ENCODE peak calls at places on chromosome 18, in seven cellular contexts. One of them, this sample, is unnamed. For H3K36me3, the result is how much of the 10 kb centered on the place peaks cover.

GRCh38 chr18:75131455-75132000 is 77.4 kb downstream of the PTGR3 start:
- DNase-seq in fibroblast of lung: no peak
- DNase-seq in SK-N-SH: no peak
- DNase-seq in IMR-90: no peak
- DNase-seq in GM23248: peak
- DNase-seq in NT2/D1: no peak
- DNase-seq in mesenchymal stem cell: no peak
- DNase-seq in this sample: no peak

GRCh38 chr18:49849331-49850217 is 36.2 kb upstream of the ACAA2 start:
- DNase-seq in fibroblast of lung: peak
- DNase-seq in SK-N-SH: no peak
- DNase-seq in IMR-90: peak
- DNase-seq in GM23248: peak
- DNase-seq in NT2/D1: peak
- DNase-seq in mesenchymal stem cell: peak
- DNase-seq in this sample: peak

GRCh38 chr18:49189772-49190171 is 239.0 kb upstream of the SMAD7 start:
- DNase-seq in fibroblast of lung: peak
- DNase-seq in SK-N-SH: no peak
- DNase-seq in IMR-90: no peak
- DNase-seq in GM23248: peak
- DNase-seq in NT2/D1: no peak
- DNase-seq in mesenchymal stem cell: peak
- DNase-seq in this sample: peak

GRCh38 chr18:2139676-2140075 is 431.6 kb downstream of the METTL4 start:
- DNase-seq in fibroblast of lung: peak
- DNase-seq in SK-N-SH: no peak
- DNase-seq in IMR-90: no peak
- DNase-seq in GM23248: peak
- DNase-seq in NT2/D1: no peak
- DNase-seq in mesenchymal stem cell: peak
- DNase-seq in this sample: peak

GRCh38 chr18:69599377-69599776 is 198.7 kb downstream of the DOK6 start:
- DNase-seq in fibroblast of lung: no peak
- DNase-seq in SK-N-SH: no peak
- DNase-seq in IMR-90: no peak
- DNase-seq in GM23248: no peak
- DNase-seq in NT2/D1: no peak
- DNase-seq in mesenchymal stem cell: no peak
- DNase-seq in this sample: no peak

GRCh38 chr18:7467708-7468466 is 99.2 kb upstream of the PTPRM start:
- DNase-seq in fibroblast of lung: peak
- DNase-seq in SK-N-SH: no peak
- DNase-seq in IMR-90: peak
- DNase-seq in GM23248: peak
- DNase-seq in NT2/D1: no peak
- DNase-seq in mesenchymal stem cell: no peak
- DNase-seq in this sample: no peak

GRCh38 chr18:59605633-59606192 is 91.5 kb downstream of the CCBE1 start:
- DNase-seq in fibroblast of lung: peak
- DNase-seq in SK-N-SH: no peak
- DNase-seq in IMR-90: peak
- DNase-seq in GM23248: no peak
- DNase-seq in NT2/D1: no peak
- DNase-seq in mesenchymal stem cell: no peak
- DNase-seq in this sample: peak

GRCh38 chr18:39742015-39742466 is 2176.4 kb upstream of the CELF4 start:
- DNase-seq in fibroblast of lung: peak
- DNase-seq in SK-N-SH: peak
- DNase-seq in IMR-90: peak
- DNase-seq in GM23248: no peak
- DNase-seq in NT2/D1: no peak
- DNase-seq in mesenchymal stem cell: peak
- DNase-seq in this sample: peak

GRCh38 chr18:79208882-79209281 is 139.7 kb downstream of the ATP9B start:
- DNase-seq in fibroblast of lung: no peak
- DNase-seq in SK-N-SH: no peak
- DNase-seq in IMR-90: no peak
- DNase-seq in GM23248: no peak
- DNase-seq in NT2/D1: no peak
- DNase-seq in mesenchymal stem cell: no peak
- DNase-seq in this sample: no peak

GRCh38 chr18:57209697-57210096 is 62.8 kb downstream of the BOD1L2 start:
- DNase-seq in fibroblast of lung: no peak
- DNase-seq in SK-N-SH: no peak
- DNase-seq in IMR-90: no peak
- DNase-seq in GM23248: no peak
- DNase-seq in NT2/D1: no peak
- DNase-seq in mesenchymal stem cell: no peak
- DNase-seq in this sample: no peak

GRCh38 chr18:64668563-64668962 is 519.7 kb upstream of the LINC00305 start:
- DNase-seq in fibroblast of lung: no peak
- DNase-seq in SK-N-SH: no peak
- DNase-seq in IMR-90: no peak
- DNase-seq in GM23248: no peak
- DNase-seq in NT2/D1: no peak
- DNase-seq in mesenchymal stem cell: no peak
- DNase-seq in this sample: no peak

GRCh38 chr18:21112140-21112473 is 494 bp upstream of the ROCK1 start:
- DNase-seq in fibroblast of lung: no peak
- DNase-seq in SK-N-SH: no peak
- DNase-seq in IMR-90: no peak
- DNase-seq in GM23248: peak
- DNase-seq in NT2/D1: no peak
- DNase-seq in mesenchymal stem cell: no peak
- DNase-seq in this sample: peak

GRCh38 chr18:14117611-14118010 is 14.6 kb downstream of the ZNF519 start:
- DNase-seq in fibroblast of lung: peak
- DNase-seq in SK-N-SH: no peak
- DNase-seq in IMR-90: no peak
- DNase-seq in GM23248: no peak
- DNase-seq in NT2/D1: no peak
- DNase-seq in mesenchymal stem cell: no peak
- DNase-seq in this sample: no peak

DNA sequence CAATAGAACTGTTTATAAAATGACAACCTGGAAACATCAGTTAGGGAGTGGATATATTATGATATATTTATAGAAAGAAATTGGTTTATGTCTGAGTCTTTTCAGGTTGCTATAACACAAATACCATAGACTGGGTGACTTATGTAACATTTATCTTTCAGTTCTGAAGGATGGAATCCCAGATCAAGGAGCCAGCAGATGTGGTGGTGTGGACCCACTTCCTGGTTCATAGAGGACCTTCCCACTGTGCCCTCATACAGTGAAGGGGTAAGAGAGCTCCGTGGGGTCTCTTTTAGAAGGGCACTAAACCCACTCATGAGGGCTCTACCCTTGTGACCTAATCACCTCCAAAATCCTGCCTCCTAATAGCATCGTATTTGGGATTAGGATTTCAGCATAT is 86.7 kb downstream of the BCL2 start:
- DNase-seq in fibroblast of lung: no peak
- DNase-seq in SK-N-SH: no peak
- DNase-seq in IMR-90: no peak
- DNase-seq in GM23248: no peak
- DNase-seq in NT2/D1: no peak
- DNase-seq in mesenchymal stem cell: no peak
- DNase-seq in this sample: no peak
- H3K36me3 ChIP-seq in fibroblast of lung: under half
- H3K36me3 ChIP-seq in SK-N-SH: under half
- H3K36me3 ChIP-seq in IMR-90: under half
- H3K36me3 ChIP-seq in GM23248: under half
- H3K36me3 ChIP-seq in NT2/D1: under half
- H3K36me3 ChIP-seq in mesenchymal stem cell: under half
- H3K36me3 ChIP-seq in this sample: under half

DNA sequence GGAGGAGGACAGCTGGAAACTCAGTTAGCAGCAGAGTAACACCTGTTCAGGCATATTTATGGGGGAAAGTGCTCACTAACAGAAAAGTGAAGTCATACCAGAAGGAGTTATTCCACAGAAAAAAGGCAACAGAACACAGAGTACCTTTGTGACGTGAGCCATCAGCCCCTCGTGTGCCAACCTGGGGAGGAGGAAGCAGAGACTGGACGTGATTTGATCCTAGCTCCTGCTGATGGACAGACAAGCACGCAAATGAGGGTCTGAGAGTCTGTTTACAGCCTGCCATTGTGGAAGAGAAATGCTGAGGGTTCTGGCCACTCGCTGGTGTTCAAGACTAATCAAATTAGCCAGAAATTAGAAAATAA is 120.7 kb downstream of the ZNF521 start:
- DNase-seq in fibroblast of lung: no peak
- DNase-seq in SK-N-SH: no peak
- DNase-seq in IMR-90: no peak
- DNase-seq in GM23248: no peak
- DNase-seq in NT2/D1: no peak
- DNase-seq in mesenchymal stem cell: no peak
- DNase-seq in this sample: no peak
- H3K9ac ChIP-seq in fibroblast of lung: peak
- H3K9ac ChIP-seq in SK-N-SH: no peak
- H3K9ac ChIP-seq in IMR-90: peak
- H3K9ac ChIP-seq in GM23248: peak
- H3K9ac ChIP-seq in NT2/D1: no peak
- H3K9ac ChIP-seq in mesenchymal stem cell: peak
- H3K9ac ChIP-seq in this sample: no peak

GRCh38 chr18:76431437-76432273 is 63.4 kb downstream of the ZNF516 start:
- DNase-seq in fibroblast of lung: no peak
- DNase-seq in SK-N-SH: no peak
- DNase-seq in IMR-90: no peak
- DNase-seq in GM23248: no peak
- DNase-seq in NT2/D1: no peak
- DNase-seq in mesenchymal stem cell: no peak
- DNase-seq in this sample: no peak
- H3K36me3 ChIP-seq in fibroblast of lung: under half
- H3K36me3 ChIP-seq in SK-N-SH: under half
- H3K36me3 ChIP-seq in IMR-90: under half
- H3K36me3 ChIP-seq in GM23248: under half
- H3K36me3 ChIP-seq in NT2/D1: under half
- H3K36me3 ChIP-seq in mesenchymal stem cell: half or more
- H3K36me3 ChIP-seq in this sample: under half

DNA sequence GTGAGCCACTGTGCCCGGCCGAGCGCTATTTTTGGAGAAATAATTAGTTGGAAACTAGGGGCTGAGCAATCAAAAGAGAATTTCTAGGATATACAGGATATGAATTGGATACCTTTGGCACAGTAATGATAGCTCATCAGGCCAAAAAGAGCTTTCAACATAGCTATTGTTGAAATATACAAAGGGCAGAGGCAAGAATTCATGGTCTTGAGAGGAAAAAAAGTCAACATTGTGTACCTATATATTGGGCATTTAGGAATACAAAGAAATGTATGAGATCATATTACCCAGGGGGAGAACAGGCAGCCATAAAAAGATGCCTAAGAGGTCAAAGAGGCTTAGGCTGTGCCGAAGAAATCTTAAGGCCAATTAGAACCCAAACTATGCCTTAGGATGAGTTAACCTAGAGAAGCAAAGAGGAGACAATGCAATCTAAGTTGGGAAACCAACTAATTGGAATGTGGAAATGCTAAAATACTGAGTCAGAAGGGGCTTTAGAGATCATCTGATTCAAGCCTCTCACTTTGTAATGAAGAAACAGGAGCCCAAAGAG is 99.0 kb downstream of the RBBP8 start:
- DNase-seq in fibroblast of lung: peak
- DNase-seq in SK-N-SH: no peak
- DNase-seq in IMR-90: peak
- DNase-seq in GM23248: peak
- DNase-seq in NT2/D1: no peak
- DNase-seq in mesenchymal stem cell: peak
- DNase-seq in this sample: peak
- H3K9ac ChIP-seq in fibroblast of lung: no peak
- H3K9ac ChIP-seq in SK-N-SH: no peak
- H3K9ac ChIP-seq in IMR-90: no peak
- H3K9ac ChIP-seq in GM23248: peak
- H3K9ac ChIP-seq in NT2/D1: no peak
- H3K9ac ChIP-seq in mesenchymal stem cell: peak
- H3K9ac ChIP-seq in this sample: peak

DNA sequence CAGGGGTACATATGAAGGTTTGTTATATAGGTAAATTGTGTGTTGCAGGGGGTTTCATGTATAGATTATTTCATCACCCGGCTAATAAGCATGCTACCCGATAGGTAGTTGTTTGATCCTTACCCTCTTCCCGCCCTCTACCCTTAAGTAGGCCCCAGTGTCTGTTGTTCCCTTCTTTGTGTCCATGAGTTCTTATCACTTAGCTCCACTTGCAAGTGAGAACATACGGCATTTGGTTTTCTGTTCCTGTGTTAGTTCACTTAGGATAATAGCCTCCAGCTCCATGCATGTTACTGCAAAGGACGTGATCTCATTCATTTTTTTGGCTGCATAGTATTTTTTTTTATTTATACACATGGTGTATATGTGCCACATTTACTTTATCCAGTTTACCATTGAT is 34.2 kb upstream of the ELAC1 start:
- DNase-seq in fibroblast of lung: no peak
- DNase-seq in SK-N-SH: no peak
- DNase-seq in IMR-90: no peak
- DNase-seq in GM23248: no peak
- DNase-seq in NT2/D1: no peak
- DNase-seq in mesenchymal stem cell: no peak
- DNase-seq in this sample: no peak
- H3K36me3 ChIP-seq in fibroblast of lung: under half
- H3K36me3 ChIP-seq in SK-N-SH: under half
- H3K36me3 ChIP-seq in IMR-90: under half
- H3K36me3 ChIP-seq in GM23248: under half
- H3K36me3 ChIP-seq in NT2/D1: under half
- H3K36me3 ChIP-seq in mesenchymal stem cell: under half
- H3K36me3 ChIP-seq in this sample: under half

DNA sequence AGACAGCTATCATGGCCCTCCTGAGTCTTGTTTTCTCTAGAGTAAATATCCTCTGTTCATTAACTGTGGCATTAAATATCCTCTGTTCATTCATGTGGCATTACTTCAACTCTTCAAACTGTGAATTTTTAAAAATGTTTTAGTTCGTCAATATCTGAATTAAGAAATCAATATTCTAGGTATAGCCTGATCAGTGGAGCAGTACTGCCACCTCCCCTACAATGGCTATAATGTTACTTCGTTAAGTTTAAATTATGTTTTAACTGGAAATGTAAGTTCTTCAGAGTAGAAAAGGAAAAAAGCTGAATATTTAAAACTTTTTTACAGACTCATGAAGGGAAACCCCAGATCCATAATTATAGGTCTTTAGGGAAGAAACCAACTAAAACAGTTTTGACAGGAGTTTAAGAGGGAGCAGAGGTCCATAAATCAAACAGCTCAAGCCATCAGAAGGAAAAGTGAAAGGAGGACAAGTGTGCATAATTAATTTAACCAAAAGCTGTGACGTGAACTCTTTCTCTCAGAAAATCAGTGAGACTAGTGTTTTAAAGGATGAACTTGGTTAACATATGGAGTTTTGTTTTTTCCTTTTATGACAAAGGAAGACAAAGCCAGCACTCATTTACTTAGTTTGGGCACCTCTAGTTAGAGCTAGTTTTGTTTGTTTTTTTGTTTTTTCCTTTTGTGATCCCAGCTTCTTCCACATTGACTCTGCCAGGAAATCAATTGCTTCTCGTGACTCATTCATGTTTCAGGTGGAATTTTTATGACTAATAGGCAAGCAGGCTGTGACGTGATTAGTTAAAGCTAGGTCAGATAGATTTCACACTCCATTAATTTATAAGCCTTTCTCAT is 44.9 kb downstream of the RBBP8 start:
- DNase-seq in fibroblast of lung: peak
- DNase-seq in SK-N-SH: no peak
- DNase-seq in IMR-90: peak
- DNase-seq in GM23248: peak
- DNase-seq in NT2/D1: no peak
- DNase-seq in mesenchymal stem cell: peak
- DNase-seq in this sample: peak
- H3K9ac ChIP-seq in fibroblast of lung: no peak
- H3K9ac ChIP-seq in SK-N-SH: peak
- H3K9ac ChIP-seq in IMR-90: no peak
- H3K9ac ChIP-seq in GM23248: peak
- H3K9ac ChIP-seq in NT2/D1: no peak
- H3K9ac ChIP-seq in mesenchymal stem cell: peak
- H3K9ac ChIP-seq in this sample: peak

This sample was measured in adipocyte.